ENCODE peak calls at places on chromosomes 16 and 17, in five cellular contexts. L is K562, E is kidney, O is mesenchymal stem cell, K is PC-3. F is an unnamed sample. For H3K9me3, the result is how much of the 10 kb centered on the place peaks cover.

GRCh38 chr17:47099987-47100711 is 88.9 kb downstream of the CDC27 start:
- DNase-seq in K (peak), L (peak), O (peak), E (peak), F (peak)

GRCh38 chr17:31596382-31597323 is 205.2 kb downstream of the RAB11FIP4 start:
- DNase-seq in K (peak), O (peak), L (no peak), E (peak), F (peak)

GRCh38 chr16:78128920-78129319 is 29.5 kb downstream of the WWOX start:
- DNase-seq in K (no peak), L (no peak), O (no peak), E (no peak), F (no peak)

GRCh38 chr17:71970312-71970711 is 150.5 kb upstream of the SOX9 start:
- DNase-seq in E (no peak), K (peak), O (no peak), L (no peak), F (peak)

GRCh38 chr17:3447625-3448024 is 14.0 kb upstream of the OR1E2 start:
- DNase-seq in E (no peak), K (peak), O (no peak), L (no peak), F (peak)

GRCh38 chr16:29837833-29838232 is 17.6 kb downstream of the MVP start:
- DNase-seq in K (no peak), L (no peak), O (peak), E (no peak), F (no peak)

GRCh38 chr16:85378145-85379040 is 234.7 kb upstream of the GSE1 start:
- DNase-seq in K (no peak), L (no peak), O (no peak), E (no peak), F (no peak)

GRCh38 chr16:48182979-48183537 is 27.3 kb upstream of the ABCC12 start:
- DNase-seq in L (no peak), K (no peak), O (no peak), E (no peak), F (no peak)

GRCh38 chr16:67128417-67128816 is 18.7 kb downstream of the PHAF1 start:
- DNase-seq in O (no peak), K (no peak), L (no peak), E (no peak), F (no peak)

GRCh38 chr17:35407531-35407930 is 24.8 kb downstream of the SLFN12 start:
- DNase-seq in E (no peak), L (no peak), K (no peak), O (no peak), F (no peak)

GRCh38 chr17:44628234-44629188 is 27.8 kb upstream of the MEIOC start:
- DNase-seq in L (peak), O (peak), K (no peak), E (peak), F (no peak)

GRCh38 chr17:16419074-16419928 is 3.9 kb downstream of the TRPV2 start:
- DNase-seq in E (no peak), K (peak), L (peak), O (peak), F (peak)

GRCh38 chr17:27609606-27610303 is 21.2 kb upstream of the LGALS9 start:
- DNase-seq in E (peak), O (peak), K (peak), L (peak), F (peak)

GRCh38 chr17:17818088-17818526 is 18.7 kb downstream of the SREBF1 start:
- DNase-seq in K (peak), L (peak), E (no peak), O (peak), F (no peak)

GRCh38 chr17:27475070-27475673 is 18.9 kb downstream of the KSR1 start:
- DNase-seq in K (no peak), E (no peak), L (no peak), O (no peak), F (peak)

GRCh38 chr17:16314859-16315258 is 38.4 kb downstream of the CENPV start:
- DNase-seq in L (no peak), E (no peak), K (no peak), O (no peak), F (no peak)

GRCh38 chr17:5921919-5922318 is 148.3 kb upstream of the WSCD1 start:
- DNase-seq in E (no peak), O (peak), L (no peak), K (peak), F (peak)

GRCh38 chr17:35531170-35531569 is 6.3 kb downstream of the SLFN12L start:
- DNase-seq in K (no peak), E (no peak), O (no peak), L (no peak), F (no peak)

GRCh38 chr17:56595831-56596740 is 2.6 kb downstream of the NOG start:
- DNase-seq in K (peak), L (no peak), O (peak), E (no peak), F (peak)

GRCh38 chr17:47254403-47254943 is 846 bp downstream of the ITGB3 start:
- DNase-seq in K (no peak), E (no peak), L (no peak), O (no peak), F (no peak)

GRCh38 chr17:1035546-1036170 is 38.7 kb downstream of the TIMM22 start:
- DNase-seq in O (peak), K (no peak), L (no peak), E (no peak), F (no peak)

GRCh38 chr17:29124135-29124930 is 55.9 kb downstream of the MYO18A start:
- DNase-seq in L (peak), O (peak), E (no peak), K (peak), F (peak)

GRCh38 chr16:10729649-10730048 is 14.0 kb upstream of the NUBP1 start:
- DNase-seq in E (no peak), L (no peak), K (peak), O (no peak), F (peak)

GRCh38 chr16:81454044-81454443 is 9.4 kb downstream of the CMIP start:
- DNase-seq in E (no peak), L (no peak), O (no peak), K (no peak), F (no peak)

DNA sequence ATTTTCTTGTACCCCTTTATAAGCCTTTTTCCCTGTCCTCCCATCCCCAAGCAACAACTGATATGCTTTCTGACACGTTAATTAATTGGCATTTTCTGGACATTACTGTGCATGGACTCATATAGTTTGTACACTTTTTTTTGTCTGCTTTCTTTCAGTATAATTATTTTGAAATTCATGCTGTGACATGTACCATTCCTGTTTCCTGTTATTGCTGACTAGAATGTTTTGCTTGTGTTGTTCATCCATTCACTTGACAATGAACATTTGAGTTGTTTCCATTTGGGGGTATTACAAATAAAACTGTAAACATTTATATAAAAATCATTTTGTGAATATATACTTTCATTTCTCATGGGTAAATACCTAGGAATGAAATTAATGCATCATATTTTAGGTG is 50.6 kb downstream of the RBBP6 start:
- DNase-seq in L (no peak), E (no peak), K (no peak), O (no peak), F (peak)
- H3K27ac ChIP-seq in L (no peak), E (no peak), K (no peak), O (no peak), F (no peak)

GRCh38 chr16:35525979-35526590 is 2066.7 kb downstream of the TP53TG3F start:
- DNase-seq in E (no peak), L (no peak), O (no peak), K (no peak), F (no peak)
- H3K9me3 ChIP-seq in E (under half), L (under half), O (under half), K (under half), F (under half)

GRCh38 chr17:9598661-9599060 is 22.2 kb downstream of the CFAP52 start:
- DNase-seq in L (no peak), O (no peak), E (no peak), K (peak), F (peak)
- H3K9ac ChIP-seq in L (no peak), O (no peak), E (no peak), K (no peak), F (no peak)

DNA sequence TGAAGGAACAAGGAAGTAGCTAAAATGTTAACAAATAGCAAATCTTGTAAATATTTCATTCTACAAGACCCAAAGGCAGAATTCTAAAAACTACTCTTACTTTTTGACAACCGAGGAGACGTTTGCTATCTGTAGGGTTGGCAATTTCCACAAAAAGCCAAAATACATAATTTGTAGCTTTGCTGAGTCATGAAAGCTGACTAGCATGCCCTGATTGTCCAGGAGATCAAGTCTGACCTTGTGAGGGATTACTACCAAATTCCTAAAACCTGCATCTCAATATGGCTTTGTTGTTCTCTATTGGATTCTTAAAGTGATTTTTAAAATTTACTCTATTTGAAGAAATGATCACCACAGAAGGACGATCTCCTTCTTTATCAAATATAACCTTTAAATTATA is 10.8 kb downstream of the DNAJA2 start:
- DNase-seq in K (no peak), E (no peak), L (no peak), O (no peak), F (no peak)
- H3K27ac ChIP-seq in K (no peak), E (no peak), L (no peak), O (no peak), F (peak)

DNA sequence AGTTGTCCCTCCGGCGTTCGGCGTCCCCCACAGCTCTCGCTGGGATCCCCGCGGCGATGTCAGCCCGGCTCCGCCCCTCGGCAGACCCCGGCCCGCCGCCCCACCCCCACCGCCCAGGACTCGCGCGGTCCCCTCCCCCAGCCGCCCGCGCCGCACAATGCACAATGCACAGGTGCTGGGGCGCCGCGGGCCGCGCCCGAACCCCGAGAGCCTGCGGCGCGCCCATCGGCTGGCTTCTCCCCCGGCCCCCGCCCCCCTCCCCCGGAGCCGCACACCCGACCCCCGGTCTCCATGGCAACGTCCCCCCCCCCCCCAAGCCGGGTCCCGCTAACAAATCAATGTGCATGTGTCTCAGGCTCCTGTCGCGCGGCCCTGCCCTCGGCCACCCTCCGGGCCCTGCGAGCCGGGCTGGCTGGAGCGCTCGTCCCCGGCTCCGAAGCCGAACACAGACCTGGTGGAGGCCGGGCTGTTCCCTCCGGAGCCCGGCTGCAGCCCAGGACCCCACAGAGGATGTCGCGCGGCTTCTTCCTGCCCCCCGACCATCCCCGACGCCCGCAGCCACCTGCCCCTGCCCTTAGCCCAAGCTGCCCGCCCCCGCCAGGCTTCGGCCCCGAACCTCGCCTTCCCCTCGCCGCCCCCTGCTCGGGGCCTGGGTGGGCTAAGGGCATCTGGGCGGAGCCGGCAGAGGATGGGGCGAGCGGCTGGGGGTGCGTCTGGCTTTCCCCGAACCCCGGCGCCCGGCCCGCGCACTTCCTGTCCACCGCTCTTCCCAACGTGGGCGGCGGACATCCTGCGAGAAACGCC is 817 bp upstream of the CBX8 start:
- DNase-seq in K (no peak), E (peak), O (no peak), L (peak), F (no peak)
- H3K9me3 ChIP-seq in K (under half), E (under half), O (under half), L (under half), F (under half)

DNA sequence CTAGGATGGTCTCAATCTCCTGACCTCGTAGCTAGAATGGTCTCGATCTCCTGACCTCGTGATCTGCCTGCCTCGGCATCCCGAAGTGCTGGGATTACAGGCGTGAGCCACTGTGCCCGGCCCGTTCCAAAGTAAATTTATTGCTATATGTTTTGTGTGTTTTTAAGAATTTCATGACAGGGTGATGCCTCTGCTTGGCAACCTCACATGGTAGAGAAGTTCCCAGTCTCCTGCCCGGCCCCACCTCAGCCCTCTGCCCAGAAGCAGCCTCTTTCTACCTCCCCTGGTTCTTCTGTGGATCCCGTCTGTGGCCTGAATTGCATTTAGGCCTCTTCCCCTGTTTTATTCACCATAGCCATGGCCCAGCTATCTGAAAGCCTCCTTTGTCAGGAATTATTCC is 55.0 kb downstream of the B9D1 start:
- DNase-seq in E (no peak), O (no peak), K (no peak), L (no peak), F (no peak)
- H3K9ac ChIP-seq in E (no peak), O (no peak), K (no peak), L (no peak), F (no peak)

F was measured in mammary epithelial cell.